ENCODE peak calls at places on chromosomes 6 and 20, in ten cellular contexts. G is glutamatergic neuron, Z is lower leg skin, P is D721Med, B is AG10803, J is psoas muscle, O is GM06990, Y is AG09309, H is B cell, E is heart right ventricle. T is an unnamed sample.
A peak's percentile ranks its signal among the peaks of the same experiment; 100 is the strongest.

GRCh38 chr20:39632176-39632575 is 670.0 kb downstream of the DHX35 start:
- DNase-seq in G (no peak), Z (no peak), P (no peak), B (no peak), J (no peak), O (no peak), Y (no peak), H (no peak), E (no peak), T (no peak)

GRCh38 chr20:20859510-20859909 is 147.1 kb upstream of the RALGAPA2 start:
- DNase-seq in G (no peak), Z (no peak), P (no peak), B (no peak), J (no peak), O (no peak), Y (no peak), H (no peak), E (no peak), T (no peak)

GRCh38 chr20:63942250-63943006 is 13.8 kb downstream of the UCKL1 start:
- DNase-seq in G (peak; percentile 82), Z (no peak), P (no peak), B (no peak), J (peak; percentile 35), O (peak; percentile 57), Y (no peak), H (no peak), E (no peak), T (peak; percentile 72)

GRCh38 chr6:107323133-107323785 is 136.1 kb downstream of the PDSS2 start:
- DNase-seq in G (no peak), Z (no peak), P (no peak), B (peak; percentile 23), J (no peak), O (no peak), Y (peak; percentile 8), H (no peak), E (no peak), T (no peak)

GRCh38 chr6:142633317-142633716 is 311.7 kb downstream of the HIVEP2 start:
- DNase-seq in G (no peak), Z (no peak), P (no peak), B (no peak), J (no peak), O (no peak), Y (no peak), H (no peak), E (no peak), T (no peak)

GRCh38 chr20:3103369-3104032 is 19.0 kb upstream of the AVP start:
- DNase-seq in G (no peak), Z (no peak), P (no peak), B (no peak), J (no peak), O (no peak), Y (no peak), H (no peak), E (no peak), T (no peak)

GRCh38 chr6:28544211-28544610 is 18.5 kb downstream of the GPX5 start:
- DNase-seq in G (no peak), Z (no peak), P (no peak), B (no peak), J (no peak), O (no peak), Y (no peak), H (no peak), E (no peak), T (no peak)

GRCh38 chr6:109304284-109305015 is 77.8 kb downstream of the CD164 start:
- DNase-seq in G (no peak), Z (no peak), P (no peak), B (no peak), J (no peak), O (no peak), Y (no peak), H (peak; percentile 44), E (no peak), T (no peak)

GRCh38 chr6:34393191-34393967 is 910 bp upstream of the NUDT3 start:
- DNase-seq in G (no peak), Z (peak; percentile 69), P (no peak), B (no peak), J (no peak), O (no peak), Y (no peak), H (no peak), E (no peak), T (no peak)

GRCh38 chr20:46894579-46894958 is at the start of gene EYA2:
- DNase-seq in G (peak; percentile 66), Z (no peak), P (no peak), B (peak; percentile 9), J (peak; percentile 34), O (peak; percentile 66), Y (no peak), H (no peak), E (no peak), T (no peak)

GRCh38 chr6:46046558-46047169 is 31.0 kb upstream of the CLIC5 start:
- DNase-seq in G (no peak), Z (no peak), P (no peak), B (no peak), J (no peak), O (no peak), Y (no peak), H (no peak), E (no peak), T (no peak)

GRCh38 chr6:46040288-46040687 is 24.6 kb upstream of the CLIC5 start:
- DNase-seq in G (no peak), Z (no peak), P (no peak), B (no peak), J (no peak), O (no peak), Y (no peak), H (no peak), E (no peak), T (no peak)

GRCh38 chr6:46039646-46040045 is 24.0 kb upstream of the CLIC5 start:
- DNase-seq in G (no peak), Z (no peak), P (no peak), B (no peak), J (no peak), O (no peak), Y (no peak), H (no peak), E (no peak), T (no peak)

GRCh38 chr6:46044876-46045617 is 29.4 kb upstream of the CLIC5 start:
- DNase-seq in G (no peak), Z (no peak), P (no peak), B (peak; percentile 69), J (peak; percentile 52), O (no peak), Y (peak; percentile 27), H (no peak), E (peak; percentile 75), T (no peak)

GRCh38 chr6:46042355-46042999 is 26.8 kb upstream of the CLIC5 start:
- DNase-seq in G (no peak), Z (no peak), P (no peak), B (peak; percentile 18), J (no peak), O (peak; percentile 9), Y (no peak), H (no peak), E (peak; percentile 36), T (peak; percentile 40)
- TF ChIP-seq CTCF in G (peak; percentile 67), Z (no peak), P (peak; percentile 72), B (peak; percentile 55), J (peak; percentile 62), O (peak; percentile 54), Y (peak; percentile 43), H (peak; percentile 32), E (peak; percentile 67), T (peak; percentile 50)

DNA sequence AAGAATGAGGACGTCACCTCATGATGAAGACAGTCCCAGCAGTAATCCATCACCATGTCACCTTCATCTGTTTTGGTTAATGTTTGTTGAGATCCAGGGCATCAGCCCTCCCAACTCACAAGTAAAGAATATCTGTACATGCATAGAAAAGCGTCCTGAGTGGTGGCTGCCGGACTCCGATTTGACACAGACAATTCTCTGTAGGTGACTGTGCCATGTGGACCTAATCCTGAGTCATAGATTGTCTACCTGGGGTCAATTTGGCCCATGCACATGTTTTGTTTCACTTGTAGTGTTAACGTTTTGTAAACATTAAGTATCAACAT is 168.4 kb upstream of the UST start:
- DNase-seq in G (no peak), Z (no peak), P (no peak), B (no peak), J (no peak), O (no peak), Y (no peak), H (no peak), E (no peak), T (no peak)
- TF ChIP-seq CTCF in G (peak; percentile 2), Z (no peak), P (no peak), B (no peak), J (no peak), O (no peak), Y (no peak), H (peak; percentile 29), E (no peak), T (no peak)

DNA sequence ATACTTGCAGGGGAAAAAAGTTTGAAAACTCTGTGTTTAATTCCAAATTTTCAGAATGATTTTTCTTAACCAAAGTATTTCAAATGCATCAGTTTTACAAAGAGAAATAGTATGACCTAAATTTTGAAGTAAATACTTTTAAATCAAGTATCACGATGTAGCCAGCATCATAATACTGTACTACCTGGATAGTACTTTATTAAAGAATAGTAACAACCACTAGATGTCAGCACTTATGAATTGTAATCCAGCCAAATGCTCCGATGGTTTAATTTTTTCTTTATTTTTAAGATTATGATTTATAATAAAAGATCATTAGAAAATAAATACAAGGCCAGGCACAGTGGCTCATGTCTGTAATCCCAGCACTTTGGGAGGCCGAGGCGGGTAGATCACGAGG is 37.2 kb upstream of the HACE1 start:
- DNase-seq in G (no peak), Z (no peak), P (no peak), B (no peak), J (no peak), O (no peak), Y (no peak), H (no peak), E (no peak), T (no peak)
- TF ChIP-seq CTCF in G (no peak), Z (no peak), P (peak; percentile 29), B (peak; percentile 33), J (no peak), O (peak; percentile 20), Y (peak; percentile 5), H (no peak), E (peak; percentile 21), T (no peak)

GRCh38 chr20:36270744-36271638 is 34.7 kb downstream of the AAR2 start:
- DNase-seq in G (no peak), Z (peak; percentile 43), P (no peak), B (no peak), J (no peak), O (no peak), Y (no peak), H (no peak), E (no peak), T (peak; percentile 20)

GRCh38 chr20:36268501-36269342 is 32.4 kb downstream of the AAR2 start:
- DNase-seq in G (no peak), Z (no peak), P (no peak), B (no peak), J (no peak), O (no peak), Y (no peak), H (no peak), E (no peak), T (no peak)

GRCh38 chr20:36269507-36269906 is 33.2 kb downstream of the AAR2 start:
- DNase-seq in G (no peak), Z (no peak), P (no peak), B (no peak), J (no peak), O (no peak), Y (no peak), H (no peak), E (no peak), T (no peak)

GRCh38 chr20:36266189-36266588 is 29.9 kb downstream of the AAR2 start:
- DNase-seq in G (no peak), Z (no peak), P (no peak), B (no peak), J (no peak), O (no peak), Y (no peak), H (no peak), E (no peak), T (no peak)

GRCh38 chr20:36267605-36268500 is 31.6 kb downstream of the AAR2 start:
- DNase-seq in G (no peak), Z (peak; percentile 79), P (no peak), B (no peak), J (no peak), O (no peak), Y (no peak), H (no peak), E (no peak), T (no peak)
- TF ChIP-seq CTCF in G (no peak), Z (no peak), P (no peak), B (no peak), J (no peak), O (no peak), Y (no peak), H (no peak), E (no peak), T (no peak)